ENCODE peak calls at places on chromosomes 4 and X, in four cellular contexts. M is NCI-H146, Y is NCI-H1105, J is ACHN. X is an unnamed sample.

GRCh38 chrX:146615807-146616206 is 193.8 kb upstream of the CXorf51B start:
- DNase-seq in M (no peak), Y (no peak), J (no peak), X (no peak)

GRCh38 chrX:46294234-46294633 is 251.0 kb downstream of the ZNF674 start:
- DNase-seq in M (no peak), Y (no peak), J (no peak), X (no peak)

GRCh38 chrX:13821740-13822139 is 4.8 kb upstream of the GPM6B start:
- DNase-seq in M (no peak), Y (no peak), J (no peak), X (no peak)

GRCh38 chr4:185591679-185592141 is 56.4 kb upstream of the PDLIM3 start:
- DNase-seq in M (no peak), Y (no peak), J (no peak), X (no peak)

GRCh38 chr4:65670331-65671031 is at the start of gene EPHA5:
- DNase-seq in M (peak; percentile 57), Y (peak; percentile 63), J (peak; percentile 57), X (peak; percentile 97)

GRCh38 chrX:49754238-49754857 is 58.6 kb upstream of the PAGE1 start:
- DNase-seq in M (peak; percentile 5), Y (peak; percentile 3), J (peak; percentile 3), X (peak; percentile 38)

GRCh38 chrX:120428309-120428708 is 40.8 kb downstream of the LAMP2 start:
- DNase-seq in M (no peak), Y (no peak), J (no peak), X (peak; percentile 11)

GRCh38 chrX:15114865-15115566 is 154.9 kb downstream of the ASB9 start:
- DNase-seq in M (no peak), Y (no peak), J (no peak), X (peak; percentile 9)

GRCh38 chr4:161522031-161522430 is 641.8 kb downstream of the FSTL5 start:
- DNase-seq in M (peak; percentile 36), Y (peak; percentile 0), J (no peak), X (peak; percentile 90)

GRCh38 chr4:98908703-98909262 is 20.1 kb downstream of the EIF4E start:
- DNase-seq in M (no peak), Y (no peak), J (no peak), X (peak; percentile 84)

GRCh38 chrX:140709421-140709846 is at the start of gene LINC00632:
- DNase-seq in M (no peak), Y (no peak), J (no peak), X (peak; percentile 76)

GRCh38 chrX:14913241-14913640 is 40.0 kb downstream of the MOSPD2 start:
- DNase-seq in M (no peak), Y (no peak), J (no peak), X (no peak)

GRCh38 chr4:8316251-8316771 is 46.8 kb downstream of the HTRA3 start:
- DNase-seq in M (no peak), Y (no peak), J (no peak), X (no peak)

GRCh38 chrX:3990569-3990968 is 277.1 kb upstream of the PRKX start:
- DNase-seq in M (no peak), Y (no peak), J (no peak), X (no peak)

GRCh38 chr4:168796362-168797106 is 213.5 kb downstream of the CBR4 start:
- DNase-seq in M (no peak), Y (no peak), J (peak; percentile 94), X (peak; percentile 48)

GRCh38 chr4:8589831-8590545 is 2.6 kb upstream of the CPZ start:
- DNase-seq in M (no peak), Y (no peak), J (no peak), X (no peak)

GRCh38 chr4:82017680-82018079 is 356.1 kb downstream of the HNRNPD start:
- DNase-seq in M (no peak), Y (no peak), J (peak; percentile 42), X (no peak)

GRCh38 chr4:169620846-169621228 is 459 bp downstream of the CLCN3 start:
- DNase-seq in M (peak; percentile 12), Y (no peak), J (peak; percentile 50), X (peak; percentile 40)

X was measured in NCI-H69.